ENCODE peak calls at places on chromosomes 16 and 17, in nine cellular contexts. C is SJCRH30; P is mesenchymal stem cell; Q is HCT116; F is heart right ventricle; W is effector memory CD4-positive, alpha-beta T cell; A is endothelial cell of umbilical vein; K is prostate gland; Y is CD4-positive, CD25-positive, alpha-beta regulatory T cell. S is an unnamed sample.

GRCh38 chr16:13441675-13442074 is 478.3 kb upstream of the ERCC4 start:
- DNase-seq in W (no peak), F (no peak), C (no peak), P (no peak), Y (no peak), Q (no peak), A (no peak), K (no peak), S (no peak)

GRCh38 chr17:61208301-61209098 is 191.1 kb upstream of the TBX2 start:
- DNase-seq in A (no peak), F (no peak), W (no peak), K (no peak), Q (no peak), P (peak), Y (no peak), C (peak), S (no peak)

GRCh38 chr16:83200005-83200779 is 573.4 kb downstream of the CDH13 start:
- DNase-seq in K (no peak), C (no peak), Y (no peak), P (no peak), W (no peak), A (no peak), F (peak), Q (no peak), S (peak)

GRCh38 chr16:101586-101985 is 23.6 kb downstream of the MPG start:
- DNase-seq in Y (no peak), C (no peak), F (no peak), K (no peak), W (no peak), A (no peak), P (no peak), Q (no peak), S (no peak)

GRCh38 chr16:87834668-87835473 is 34.4 kb downstream of the SLC7A5 start:
- DNase-seq in F (no peak), C (peak), A (no peak), Y (no peak), P (no peak), W (no peak), Q (no peak), K (no peak), S (no peak)

GRCh38 chr16:72311426-72311825 is 139.5 kb upstream of the PMFBP1 start:
- DNase-seq in W (no peak), K (no peak), P (peak), A (no peak), Q (no peak), Y (no peak), F (no peak), C (peak), S (no peak)

GRCh38 chr17:4449736-4450135 is 16.0 kb downstream of the SPNS3 start:
- DNase-seq in K (no peak), F (no peak), W (no peak), Y (no peak), C (no peak), Q (no peak), P (no peak), A (no peak), S (no peak)

GRCh38 chr16:57000271-57001025 is 11.1 kb downstream of the NLRC5 start:
- DNase-seq in C (no peak), K (no peak), F (peak), Y (no peak), W (no peak), Q (peak), P (peak), A (peak), S (no peak)

GRCh38 chr17:32929588-32929987 is 1.6 kb downstream of the TMEM98 start:
- DNase-seq in W (no peak), Y (no peak), P (no peak), A (no peak), C (no peak), F (no peak), Q (no peak), K (no peak), S (no peak)

GRCh38 chr17:72590382-72590781 is 469.6 kb downstream of the SOX9 start:
- DNase-seq in F (no peak), P (peak), Y (no peak), C (no peak), Q (no peak), K (no peak), W (no peak), A (no peak), S (no peak)

GRCh38 chr16:56363181-56363716 is 62.1 kb downstream of the AMFR start:
- DNase-seq in Y (no peak), A (no peak), F (no peak), Q (no peak), K (no peak), C (no peak), P (no peak), W (no peak), S (no peak)

GRCh38 chr16:2981177-2981898 is 1.1 kb upstream of the PKMYT1 start:
- DNase-seq in Y (no peak), F (no peak), K (no peak), A (no peak), C (peak), W (no peak), Q (no peak), P (peak), S (no peak)
- H3K27ac ChIP-seq in Y (no peak), F (no peak), K (no peak), A (no peak), C (peak), W (peak), Q (peak), P (no peak), S (no peak)

GRCh38 chr17:2852211-2852610 is 56.0 kb downstream of the RAP1GAP2 start:
- DNase-seq in W (no peak), P (no peak), Q (no peak), A (no peak), F (no peak), C (no peak), Y (no peak), K (no peak), S (no peak)

GRCh38 chr17:2852729-2853110 is 56.5 kb downstream of the RAP1GAP2 start:
- DNase-seq in Y (no peak), K (no peak), A (no peak), C (no peak), Q (no peak), W (no peak), P (no peak), F (no peak), S (no peak)

GRCh38 chr17:2850991-2851390 is 54.8 kb downstream of the RAP1GAP2 start:
- DNase-seq in Y (no peak), F (no peak), C (no peak), Q (no peak), A (no peak), W (no peak), K (no peak), P (no peak), S (no peak)

GRCh38 chr17:2853111-2853721 is 57.0 kb downstream of the RAP1GAP2 start:
- DNase-seq in W (peak), K (peak), F (peak), P (peak), A (no peak), Q (no peak), Y (no peak), C (peak), S (no peak)

DNA sequence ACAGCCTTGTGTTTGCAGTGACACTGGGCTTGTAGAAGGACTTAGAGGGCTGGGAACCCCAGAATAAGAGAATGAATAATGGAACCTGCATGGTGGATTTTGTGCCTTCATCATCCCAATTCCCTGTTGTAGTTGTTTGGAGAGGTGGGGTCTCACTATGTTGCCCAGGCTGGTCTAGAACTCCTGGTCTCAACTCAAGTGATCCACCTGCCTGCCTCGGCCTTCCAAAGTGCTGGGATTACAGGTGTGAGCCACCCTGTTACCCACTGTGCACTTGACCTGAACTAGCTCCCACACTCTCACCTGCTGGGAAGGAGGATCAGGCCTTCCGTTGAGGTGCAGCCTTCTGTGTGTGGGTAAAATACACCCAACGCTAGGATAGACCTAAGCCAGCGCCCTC is 55.4 kb downstream of the RAP1GAP2 start:
- DNase-seq in A (no peak), C (no peak), P (no peak), F (no peak), Q (no peak), Y (no peak), W (no peak), K (no peak), S (no peak)
- H3K27ac ChIP-seq in A (no peak), C (no peak), P (no peak), F (no peak), Q (no peak), Y (no peak), W (no peak), K (no peak), S (no peak)

GRCh38 chr16:29653436-29653835 is 9.6 kb upstream of the SPN start:
- DNase-seq in C (no peak), Y (no peak), Q (no peak), P (no peak), K (no peak), W (no peak), F (no peak), A (no peak), S (no peak)

GRCh38 chr16:29646947-29647346 is 16.1 kb upstream of the SPN start:
- DNase-seq in W (no peak), Y (no peak), A (no peak), K (no peak), Q (no peak), F (no peak), P (no peak), C (no peak), S (no peak)

GRCh38 chr16:29649560-29650494 is 13.2 kb upstream of the SPN start:
- DNase-seq in F (no peak), C (no peak), Y (no peak), P (no peak), Q (no peak), A (no peak), K (no peak), W (no peak), S (no peak)

GRCh38 chr16:29656688-29657523 is 6.1 kb upstream of the SPN start:
- DNase-seq in A (no peak), Q (no peak), P (no peak), K (no peak), Y (no peak), W (no peak), F (no peak), C (no peak), S (no peak)

DNA sequence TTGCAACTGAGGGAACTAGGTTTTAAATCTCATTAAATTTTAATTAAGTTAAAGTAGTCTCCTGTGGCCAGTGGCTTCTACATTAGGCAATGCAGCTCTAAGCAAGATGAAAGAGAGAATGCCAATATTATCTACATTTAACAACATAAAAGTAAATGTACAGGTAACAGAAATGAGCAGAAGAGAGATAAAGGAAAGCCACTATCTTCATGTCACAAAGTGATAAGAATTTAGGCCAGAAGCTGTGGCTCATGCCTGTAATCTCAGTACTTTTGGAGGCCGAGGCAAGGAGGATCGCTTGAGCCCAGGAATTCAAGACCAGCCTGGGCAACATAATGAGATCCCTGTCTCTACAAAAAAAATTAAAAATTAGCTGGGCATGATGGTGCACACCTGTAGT is 11.1 kb upstream of the SPN start:
- DNase-seq in F (no peak), W (no peak), C (no peak), P (no peak), Q (no peak), Y (no peak), K (no peak), A (no peak), S (no peak)
- H3K27ac ChIP-seq in F (no peak), W (no peak), C (no peak), P (no peak), Q (no peak), Y (no peak), K (no peak), A (no peak), S (no peak)

GRCh38 chr16:88881675-88882357 is 15.4 kb upstream of the PABPN1L start:
- DNase-seq in W (no peak), K (no peak), Q (no peak), Y (no peak), P (no peak), C (no peak), F (no peak), A (no peak), S (no peak)
- H3K27ac ChIP-seq in W (no peak), K (no peak), Q (peak), Y (no peak), P (no peak), C (no peak), F (no peak), A (no peak), S (no peak)

GRCh38 chr17:78114831-78115723 is 13.5 kb downstream of the TMC6 start:
- DNase-seq in K (peak), P (no peak), W (no peak), Y (no peak), Q (no peak), F (no peak), C (no peak), A (no peak), S (no peak)
- H3K27ac ChIP-seq in K (peak), P (no peak), W (peak), Y (no peak), Q (no peak), F (peak), C (no peak), A (no peak), S (no peak)

DNA sequence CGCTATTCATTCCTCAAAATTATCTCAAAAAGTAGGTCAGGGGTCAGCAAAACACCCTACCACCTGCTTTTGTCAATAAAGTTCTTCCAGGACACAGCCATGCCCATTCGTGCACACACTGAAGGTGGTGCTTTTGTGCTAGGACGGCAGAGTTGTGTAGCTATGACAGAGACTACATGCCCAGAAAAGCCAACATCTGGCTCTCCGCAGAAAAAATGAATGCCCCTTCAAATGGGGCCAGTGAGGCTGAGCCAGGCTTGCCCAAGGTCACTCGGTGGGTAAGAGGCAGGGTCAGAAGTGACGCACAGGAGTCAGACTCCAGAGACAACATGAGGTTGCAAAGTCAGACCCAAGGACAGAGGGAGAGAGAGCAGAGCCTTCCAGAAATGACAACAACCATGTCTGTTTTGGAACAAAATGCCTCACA is 200.1 kb downstream of the XYLT1 start:
- DNase-seq in C (peak), F (no peak), P (no peak), K (no peak), Q (no peak), W (no peak), Y (no peak), A (no peak), S (no peak)
- H3K27ac ChIP-seq in C (no peak), F (no peak), P (no peak), K (no peak), Q (no peak), W (no peak), Y (no peak), A (no peak), S (no peak)

GRCh38 chr16:7364054-7364407 is 31.4 kb downstream of the RBFOX1 start:
- DNase-seq in K (no peak), Y (no peak), C (no peak), A (no peak), F (no peak), W (no peak), Q (no peak), P (no peak), S (no peak)
- H3K27ac ChIP-seq in K (no peak), Y (no peak), C (peak), A (no peak), F (peak), W (no peak), Q (no peak), P (no peak), S (no peak)

DNA sequence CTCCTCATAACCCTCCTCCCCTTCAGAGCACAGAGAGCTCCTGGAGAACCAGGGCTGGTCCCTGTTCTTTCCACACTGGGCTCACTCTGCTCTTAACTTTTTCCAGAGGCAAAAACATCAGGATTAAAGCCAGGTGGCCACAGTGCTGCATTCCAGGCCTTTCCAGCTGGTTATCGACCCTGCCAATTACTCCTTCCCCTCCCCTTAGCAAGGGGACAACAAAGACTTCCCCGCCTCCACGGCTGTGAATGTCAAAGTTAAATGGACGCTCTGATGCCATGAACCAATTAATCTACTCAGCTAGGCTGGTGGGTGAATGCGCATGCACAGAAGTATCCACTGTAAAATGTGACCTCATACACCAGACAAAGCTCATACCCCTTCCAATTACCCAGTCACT is 23.1 kb downstream of the ACLY start:
- DNase-seq in F (peak), P (no peak), Y (no peak), C (no peak), K (no peak), W (no peak), A (no peak), Q (no peak), S (no peak)
- H3K27ac ChIP-seq in F (no peak), P (peak), Y (no peak), C (no peak), K (no peak), W (no peak), A (no peak), Q (no peak), S (no peak)

GRCh38 chr17:39979865-39980401 is 674 bp upstream of the PSMD3 start:
- DNase-seq in Q (no peak), F (no peak), P (peak), K (no peak), Y (peak), A (no peak), W (no peak), C (peak), S (no peak)
- H3K27ac ChIP-seq in Q (peak), F (peak), P (peak), K (peak), Y (peak), A (no peak), W (peak), C (peak), S (peak)

DNA sequence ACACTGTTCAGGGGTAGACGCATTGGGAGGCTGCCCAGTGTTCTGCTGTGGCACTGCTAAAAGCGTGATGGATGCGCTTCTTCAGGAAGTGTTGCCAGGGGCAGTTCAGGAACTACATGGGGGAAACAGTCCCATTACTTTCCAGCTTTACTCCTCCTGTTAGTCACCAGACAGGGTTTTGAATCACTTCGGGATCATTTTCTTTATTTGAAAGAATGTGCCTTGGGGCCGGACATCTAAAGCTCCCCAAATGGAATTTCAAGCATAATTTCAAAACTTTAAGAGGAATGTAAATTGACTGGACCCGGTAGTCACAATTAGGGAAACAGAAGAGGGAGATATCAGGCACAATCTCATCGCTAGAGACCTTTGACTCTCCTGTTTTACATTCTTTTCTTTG is 1.3 kb upstream of the KRTAP2-1 start:
- DNase-seq in P (peak), A (no peak), Q (no peak), W (no peak), Y (no peak), C (no peak), F (no peak), K (no peak), S (no peak)
- H3K27ac ChIP-seq in P (peak), A (no peak), Q (no peak), W (no peak), Y (no peak), C (no peak), F (no peak), K (no peak), S (peak)

S was measured in epithelial cell of prostate.